ENCODE peak calls at places on chromosomes 4 and X, in six cellular contexts. One of them, this sample, is unnamed.
A peak's percentile ranks its signal among the peaks of the same experiment; 100 is the strongest.

GRCh38 chrX:73262991-73263390 is 48.3 kb upstream of the NAP1L2 start:
- DNase-seq in IMR-90: no peak
- DNase-seq in astrocyte of the cerebellum: peak; percentile 0
- DNase-seq in GM23338: peak; percentile 63
- DNase-seq in astrocyte of the spinal cord: no peak
- DNase-seq in chondrocyte: no peak
- DNase-seq in this sample: no peak

GRCh38 chr4:25654971-25655963 is at the start of gene SLC34A2:
- DNase-seq in IMR-90: no peak
- DNase-seq in astrocyte of the cerebellum: no peak
- DNase-seq in GM23338: peak; percentile 92
- DNase-seq in astrocyte of the spinal cord: no peak
- DNase-seq in chondrocyte: no peak
- DNase-seq in this sample: peak; percentile 72

GRCh38 chrX:281166-281999 is at the start of gene PLCXD1:
- DNase-seq in IMR-90: peak; percentile 36
- DNase-seq in astrocyte of the cerebellum: peak; percentile 24
- DNase-seq in GM23338: peak; percentile 96
- DNase-seq in astrocyte of the spinal cord: peak; percentile 59
- DNase-seq in chondrocyte: peak; percentile 59
- DNase-seq in this sample: peak; percentile 71

GRCh38 chr4:93066746-93067145 is 761.8 kb upstream of the ATOH1 start:
- DNase-seq in IMR-90: peak; percentile 1
- DNase-seq in astrocyte of the cerebellum: no peak
- DNase-seq in GM23338: no peak
- DNase-seq in astrocyte of the spinal cord: peak; percentile 45
- DNase-seq in chondrocyte: no peak
- DNase-seq in this sample: no peak

GRCh38 chr4:158836828-158837449 is 68.1 kb downstream of the FNIP2 start:
- DNase-seq in IMR-90: no peak
- DNase-seq in astrocyte of the cerebellum: no peak
- DNase-seq in GM23338: no peak
- DNase-seq in astrocyte of the spinal cord: no peak
- DNase-seq in chondrocyte: no peak
- DNase-seq in this sample: no peak

GRCh38 chrX:22314692-22315091 is 42.0 kb downstream of the CBLL2 start:
- DNase-seq in IMR-90: peak; percentile 15
- DNase-seq in astrocyte of the cerebellum: no peak
- DNase-seq in GM23338: peak; percentile 43
- DNase-seq in astrocyte of the spinal cord: no peak
- DNase-seq in chondrocyte: no peak
- DNase-seq in this sample: no peak

GRCh38 chr4:14749910-14750309 is 252.4 kb upstream of the CPEB2 start:
- DNase-seq in IMR-90: no peak
- DNase-seq in astrocyte of the cerebellum: no peak
- DNase-seq in GM23338: peak; percentile 30
- DNase-seq in astrocyte of the spinal cord: peak; percentile 34
- DNase-seq in chondrocyte: no peak
- DNase-seq in this sample: no peak

GRCh38 chr4:34878961-34879360 is 1365.4 kb downstream of the ARAP2 start:
- DNase-seq in IMR-90: no peak
- DNase-seq in astrocyte of the cerebellum: no peak
- DNase-seq in GM23338: peak; percentile 28
- DNase-seq in astrocyte of the spinal cord: no peak
- DNase-seq in chondrocyte: no peak
- DNase-seq in this sample: no peak

GRCh38 chr4:153223935-153224334 is 19.7 kb downstream of the TRIM2 start:
- DNase-seq in IMR-90: peak; percentile 46
- DNase-seq in astrocyte of the cerebellum: no peak
- DNase-seq in GM23338: no peak
- DNase-seq in astrocyte of the spinal cord: peak; percentile 41
- DNase-seq in chondrocyte: no peak
- DNase-seq in this sample: no peak

GRCh38 chr4:145619639-145619996 is 433 bp downstream of the MMAA start:
- DNase-seq in IMR-90: peak; percentile 57
- DNase-seq in astrocyte of the cerebellum: peak; percentile 28
- DNase-seq in GM23338: peak; percentile 58
- DNase-seq in astrocyte of the spinal cord: no peak
- DNase-seq in chondrocyte: no peak
- DNase-seq in this sample: no peak

GRCh38 chr4:72286185-72286584 is 254.4 kb downstream of the NPFFR2 start:
- DNase-seq in IMR-90: peak; percentile 12
- DNase-seq in astrocyte of the cerebellum: peak; percentile 38
- DNase-seq in GM23338: peak; percentile 44
- DNase-seq in astrocyte of the spinal cord: peak; percentile 50
- DNase-seq in chondrocyte: no peak
- DNase-seq in this sample: no peak

GRCh38 chrX:63918611-63919010 is 133.6 kb upstream of the ARHGEF9 start:
- DNase-seq in IMR-90: no peak
- DNase-seq in astrocyte of the cerebellum: no peak
- DNase-seq in GM23338: peak; percentile 54
- DNase-seq in astrocyte of the spinal cord: peak; percentile 3
- DNase-seq in chondrocyte: no peak
- DNase-seq in this sample: no peak

GRCh38 chrX:21487832-21488231 is 113.6 kb downstream of the CNKSR2 start:
- DNase-seq in IMR-90: peak; percentile 13
- DNase-seq in astrocyte of the cerebellum: no peak
- DNase-seq in GM23338: peak; percentile 9
- DNase-seq in astrocyte of the spinal cord: peak; percentile 32
- DNase-seq in chondrocyte: no peak
- DNase-seq in this sample: no peak

GRCh38 chr4:128572778-128573241 is 236.7 kb upstream of the JADE1 start:
- DNase-seq in IMR-90: no peak
- DNase-seq in astrocyte of the cerebellum: no peak
- DNase-seq in GM23338: no peak
- DNase-seq in astrocyte of the spinal cord: peak; percentile 67
- DNase-seq in chondrocyte: no peak
- DNase-seq in this sample: no peak

GRCh38 chrX:78945186-78945912 is at the start of gene P2RY10:
- DNase-seq in IMR-90: no peak
- DNase-seq in astrocyte of the cerebellum: no peak
- DNase-seq in GM23338: no peak
- DNase-seq in astrocyte of the spinal cord: no peak
- DNase-seq in chondrocyte: no peak
- DNase-seq in this sample: no peak

GRCh38 chrX:100048156-100048555 is 361.9 kb downstream of the PCDH19 start:
- DNase-seq in IMR-90: no peak
- DNase-seq in astrocyte of the cerebellum: no peak
- DNase-seq in GM23338: peak; percentile 43
- DNase-seq in astrocyte of the spinal cord: no peak
- DNase-seq in chondrocyte: no peak
- DNase-seq in this sample: no peak

GRCh38 chrX:47854474-47854873 is 17.8 kb downstream of the ZNF81 start:
- DNase-seq in IMR-90: peak; percentile 13
- DNase-seq in astrocyte of the cerebellum: peak; percentile 5
- DNase-seq in GM23338: peak; percentile 31
- DNase-seq in astrocyte of the spinal cord: peak; percentile 5
- DNase-seq in chondrocyte: no peak
- DNase-seq in this sample: peak; percentile 12

GRCh38 chr4:118703118-118703517 is 17.9 kb downstream of the METTL14 start:
- DNase-seq in IMR-90: no peak
- DNase-seq in astrocyte of the cerebellum: no peak
- DNase-seq in GM23338: no peak
- DNase-seq in astrocyte of the spinal cord: no peak
- DNase-seq in chondrocyte: no peak
- DNase-seq in this sample: no peak

GRCh38 chr4:114250439-114250891 is 271.0 kb upstream of the ARSJ start:
- DNase-seq in IMR-90: peak; percentile 78
- DNase-seq in astrocyte of the cerebellum: no peak
- DNase-seq in GM23338: no peak
- DNase-seq in astrocyte of the spinal cord: peak; percentile 77
- DNase-seq in chondrocyte: no peak
- DNase-seq in this sample: no peak

GRCh38 chr4:17142232-17142711 is 243.8 kb upstream of the LDB2 start:
- DNase-seq in IMR-90: peak; percentile 98
- DNase-seq in astrocyte of the cerebellum: peak; percentile 93
- DNase-seq in GM23338: no peak
- DNase-seq in astrocyte of the spinal cord: peak; percentile 97
- DNase-seq in chondrocyte: no peak
- DNase-seq in this sample: no peak

GRCh38 chr4:187042251-187042650 is 318.6 kb upstream of the FAT1 start:
- DNase-seq in IMR-90: no peak
- DNase-seq in astrocyte of the cerebellum: no peak
- DNase-seq in GM23338: no peak
- DNase-seq in astrocyte of the spinal cord: no peak
- DNase-seq in chondrocyte: no peak
- DNase-seq in this sample: no peak

GRCh38 chr4:156568041-156568440 is 403.6 kb downstream of the PDGFC start:
- DNase-seq in IMR-90: peak; percentile 59
- DNase-seq in astrocyte of the cerebellum: no peak
- DNase-seq in GM23338: no peak
- DNase-seq in astrocyte of the spinal cord: no peak
- DNase-seq in chondrocyte: no peak
- DNase-seq in this sample: no peak

GRCh38 chr4:166498541-166498940 is 625.5 kb downstream of the TLL1 start:
- DNase-seq in IMR-90: no peak
- DNase-seq in astrocyte of the cerebellum: peak; percentile 24
- DNase-seq in GM23338: no peak
- DNase-seq in astrocyte of the spinal cord: no peak
- DNase-seq in chondrocyte: no peak
- DNase-seq in this sample: no peak

GRCh38 chrX:73561791-73562190 is 1.2 kb upstream of the CHIC1 start:
- DNase-seq in IMR-90: peak; percentile 37
- DNase-seq in astrocyte of the cerebellum: no peak
- DNase-seq in GM23338: no peak
- DNase-seq in astrocyte of the spinal cord: peak; percentile 14
- DNase-seq in chondrocyte: no peak
- DNase-seq in this sample: no peak

GRCh38 chr4:36322921-36323354 is 41.5 kb downstream of the DTHD1 start:
- DNase-seq in IMR-90: no peak
- DNase-seq in astrocyte of the cerebellum: no peak
- DNase-seq in GM23338: no peak
- DNase-seq in astrocyte of the spinal cord: no peak
- DNase-seq in chondrocyte: no peak
- DNase-seq in this sample: no peak

GRCh38 chr4:56465599-56466295 is 1.7 kb upstream of the SRP72 start:
- DNase-seq in IMR-90: peak; percentile 48
- DNase-seq in astrocyte of the cerebellum: no peak
- DNase-seq in GM23338: peak; percentile 11
- DNase-seq in astrocyte of the spinal cord: no peak
- DNase-seq in chondrocyte: no peak
- DNase-seq in this sample: no peak

GRCh38 chrX:119539872-119540271 is 25.3 kb downstream of the STEEP1 start:
- DNase-seq in IMR-90: no peak
- DNase-seq in astrocyte of the cerebellum: no peak
- DNase-seq in GM23338: peak; percentile 40
- DNase-seq in astrocyte of the spinal cord: no peak
- DNase-seq in chondrocyte: no peak
- DNase-seq in this sample: no peak

GRCh38 chrX:69093960-69094935 is 71.0 kb downstream of the PJA1 start:
- DNase-seq in IMR-90: peak; percentile 60
- DNase-seq in astrocyte of the cerebellum: peak; percentile 16
- DNase-seq in GM23338: peak; percentile 76
- DNase-seq in astrocyte of the spinal cord: peak; percentile 56
- DNase-seq in chondrocyte: no peak
- DNase-seq in this sample: peak; percentile 46

DNA sequence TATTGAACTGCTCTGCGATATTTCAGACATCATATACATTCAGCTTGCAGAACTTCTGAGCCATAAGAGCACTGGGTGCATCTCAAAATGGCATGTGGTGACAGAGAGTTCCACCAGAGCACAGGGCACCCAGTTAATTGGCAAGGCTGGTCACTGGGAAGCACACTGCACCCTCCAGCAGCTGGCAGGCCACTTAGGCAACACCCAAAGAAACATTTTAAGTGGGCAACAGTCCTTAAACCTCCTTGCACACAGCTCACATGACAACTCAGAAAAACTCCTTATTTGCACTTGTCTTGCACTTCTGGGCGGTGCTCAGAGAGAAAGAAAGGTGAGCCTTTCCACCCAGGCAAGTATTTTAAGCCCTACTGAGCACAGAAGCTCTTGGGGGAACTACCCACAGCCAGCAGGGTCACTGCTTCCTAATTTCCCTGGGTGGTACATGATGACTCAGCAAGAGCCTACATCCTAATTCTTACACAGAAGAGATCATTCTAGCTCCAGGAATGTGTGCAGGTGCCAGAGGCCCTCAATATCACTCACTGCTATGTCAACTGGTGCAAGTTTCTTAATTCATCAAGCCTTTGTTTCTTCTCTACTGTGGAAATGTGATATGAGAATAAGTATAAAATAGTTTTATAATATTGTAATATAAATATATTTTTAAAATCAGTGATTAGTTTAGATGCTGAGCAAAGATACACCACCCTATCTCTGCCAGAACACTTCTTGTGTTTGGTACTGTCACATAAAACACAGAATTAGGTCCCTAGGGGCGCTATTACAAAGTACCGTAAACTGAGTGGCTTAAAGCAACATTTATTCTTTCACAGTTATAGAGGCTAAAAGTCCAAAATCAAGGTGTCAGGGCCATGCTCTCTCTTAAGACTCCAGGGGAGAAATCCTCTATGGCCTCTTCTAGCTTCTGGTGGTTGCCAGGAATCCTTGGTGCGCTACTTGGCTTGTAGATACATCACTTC is 155.1 kb upstream of the PPARGC1A start:
- DNase-seq in IMR-90: no peak
- DNase-seq in astrocyte of the cerebellum: no peak
- DNase-seq in GM23338: peak; percentile 36
- DNase-seq in astrocyte of the spinal cord: no peak
- DNase-seq in chondrocyte: no peak
- DNase-seq in this sample: no peak
- TF ChIP-seq CTCF in IMR-90: no peak
- TF ChIP-seq CTCF in astrocyte of the cerebellum: no peak
- TF ChIP-seq CTCF in GM23338: peak; percentile 45
- TF ChIP-seq CTCF in astrocyte of the spinal cord: no peak
- TF ChIP-seq CTCF in chondrocyte: no peak
- TF ChIP-seq CTCF in this sample: no peak

GRCh38 chrX:147476008-147476407 is 435.7 kb upstream of the FMR1 start:
- DNase-seq in IMR-90: no peak
- DNase-seq in astrocyte of the cerebellum: no peak
- DNase-seq in GM23338: peak; percentile 47
- DNase-seq in astrocyte of the spinal cord: no peak
- DNase-seq in chondrocyte: no peak
- DNase-seq in this sample: peak; percentile 6
- TF ChIP-seq CTCF in IMR-90: peak; percentile 12
- TF ChIP-seq CTCF in astrocyte of the cerebellum: no peak
- TF ChIP-seq CTCF in GM23338: peak; percentile 55
- TF ChIP-seq CTCF in astrocyte of the spinal cord: no peak
- TF ChIP-seq CTCF in chondrocyte: peak; percentile 59
- TF ChIP-seq CTCF in this sample: peak; percentile 13

GRCh38 chr4:13306356-13306755 is 177.8 kb downstream of the RAB28 start:
- DNase-seq in IMR-90: no peak
- DNase-seq in astrocyte of the cerebellum: no peak
- DNase-seq in GM23338: no peak
- DNase-seq in astrocyte of the spinal cord: no peak
- DNase-seq in chondrocyte: no peak
- DNase-seq in this sample: no peak
- TF ChIP-seq CTCF in IMR-90: no peak
- TF ChIP-seq CTCF in astrocyte of the cerebellum: no peak
- TF ChIP-seq CTCF in GM23338: no peak
- TF ChIP-seq CTCF in astrocyte of the spinal cord: no peak
- TF ChIP-seq CTCF in chondrocyte: no peak
- TF ChIP-seq CTCF in this sample: no peak

DNA sequence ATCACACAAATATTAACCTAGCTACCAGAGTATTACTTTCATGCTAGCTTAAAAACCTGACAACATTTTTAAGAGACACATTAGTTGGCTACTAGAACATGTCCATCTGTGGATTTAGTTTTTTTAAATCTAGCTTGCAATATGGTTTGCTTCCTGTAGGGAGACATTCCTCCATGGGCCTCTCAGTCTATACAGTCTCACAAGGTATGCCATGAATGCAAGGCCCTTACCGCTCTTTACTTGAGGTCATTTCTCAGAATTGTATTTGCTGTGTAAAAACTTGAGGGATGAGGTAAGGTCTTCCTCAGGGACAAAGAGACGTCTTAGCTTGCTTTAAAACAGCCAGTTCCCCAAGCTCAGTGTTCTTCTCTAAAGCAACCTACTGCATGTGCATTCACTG is 26.9 kb downstream of the UBA6 start:
- DNase-seq in IMR-90: no peak
- DNase-seq in astrocyte of the cerebellum: no peak
- DNase-seq in GM23338: peak; percentile 59
- DNase-seq in astrocyte of the spinal cord: no peak
- DNase-seq in chondrocyte: no peak
- DNase-seq in this sample: no peak
- TF ChIP-seq CTCF in IMR-90: no peak
- TF ChIP-seq CTCF in astrocyte of the cerebellum: no peak
- TF ChIP-seq CTCF in GM23338: peak; percentile 18
- TF ChIP-seq CTCF in astrocyte of the spinal cord: peak; percentile 8
- TF ChIP-seq CTCF in chondrocyte: peak; percentile 18
- TF ChIP-seq CTCF in this sample: no peak